ENCODE peak calls at places on chromosomes 1 and 21, in seven cellular contexts. Q is GM06990, M is transverse colon, Y is breast epithelium, V is esophagus squamous epithelium, J is AG09309, L is PC-9. D is an unnamed sample.

GRCh38 chr1:31872658-31873636 is 57.1 kb upstream of the SPOCD1 start:
- DNase-seq in V (no peak), J (no peak), M (no peak), L (peak; percentile 7), Y (no peak), Q (no peak), D (no peak)

GRCh38 chr1:14516974-14517812 is 81.3 kb upstream of the KAZN start:
- DNase-seq in M (no peak), Y (no peak), L (no peak), J (peak; percentile 86), V (no peak), Q (peak; percentile 71), D (peak; percentile 85)

GRCh38 chr1:94550800-94551241 is 9.3 kb upstream of the F3 start:
- DNase-seq in J (no peak), L (no peak), Q (no peak), Y (no peak), V (no peak), M (no peak), D (no peak)

GRCh38 chr1:73674945-73675561 is 522.9 kb downstream of the LRRIQ3 start:
- DNase-seq in J (no peak), L (no peak), Y (no peak), M (no peak), Q (no peak), V (no peak), D (no peak)

GRCh38 chr1:114196992-114197907 is 43.6 kb upstream of the SYT6 start:
- DNase-seq in L (no peak), Y (no peak), V (no peak), M (no peak), J (no peak), Q (no peak), D (no peak)

GRCh38 chr1:1118011-1118892 is 2.4 kb upstream of the C1orf159 start:
- DNase-seq in Y (no peak), Q (no peak), L (no peak), V (no peak), M (peak; percentile 10), J (no peak), D (no peak)

GRCh38 chr1:34695580-34695979 is 59.3 kb upstream of the GJB5 start:
- DNase-seq in Y (no peak), L (no peak), Q (no peak), J (no peak), V (no peak), M (no peak), D (no peak)

GRCh38 chr1:4603317-4604110 is 50.9 kb upstream of the AJAP1 start:
- DNase-seq in L (no peak), Y (no peak), V (no peak), M (no peak), Q (no peak), J (no peak), D (no peak)

GRCh38 chr1:83845437-83846071 is 153.4 kb downstream of the TTLL7 start:
- DNase-seq in M (no peak), Y (no peak), L (no peak), V (no peak), J (peak; percentile 33), Q (no peak), D (peak; percentile 63)

GRCh38 chr1:25017436-25018109 is 87.5 kb upstream of the RUNX3 start:
- DNase-seq in Q (no peak), M (no peak), V (no peak), L (no peak), Y (no peak), J (no peak), D (peak; percentile 60)

GRCh38 chr1:231855966-231856365 is 229.4 kb downstream of the DISC1 start:
- DNase-seq in J (no peak), Y (no peak), M (no peak), Q (no peak), L (no peak), V (no peak), D (no peak)

GRCh38 chr1:200252526-200252925 is 157.3 kb downstream of the ZNF281 start:
- DNase-seq in Q (no peak), Y (no peak), J (no peak), V (no peak), L (no peak), M (no peak), D (no peak)

GRCh38 chr1:3050603-3051002 is 18.4 kb upstream of the PRDM16 start:
- DNase-seq in Q (no peak), Y (no peak), V (no peak), M (no peak), L (no peak), J (no peak), D (no peak)

GRCh38 chr1:1179983-1180861 is 6.5 kb downstream of the TTLL10 start:
- DNase-seq in J (no peak), Q (peak; percentile 6), L (no peak), M (peak; percentile 5), Y (no peak), V (no peak), D (no peak)

GRCh38 chr21:42669069-42669468 is 15.6 kb downstream of the PDE9A start:
- DNase-seq in M (no peak), V (no peak), Y (no peak), J (no peak), Q (no peak), L (no peak), D (no peak)

GRCh38 chr1:94385354-94385947 is 32.7 kb upstream of the ABCD3 start:
- DNase-seq in Y (no peak), M (no peak), V (no peak), L (no peak), Q (no peak), J (no peak), D (no peak)

GRCh38 chr21:43938751-43939442 is 73.2 kb upstream of the TRAPPC10 start:
- DNase-seq in L (peak; percentile 79), Y (peak; percentile 62), M (peak; percentile 87), J (no peak), V (peak; percentile 13), Q (peak; percentile 86), D (no peak)

GRCh38 chr1:66243548-66244130 is 290.3 kb upstream of the SGIP1 start:
- DNase-seq in Q (no peak), Y (no peak), L (no peak), M (no peak), V (no peak), J (no peak), D (no peak)

GRCh38 chr1:174200746-174201145 is 41.4 kb downstream of the RABGAP1L start:
- DNase-seq in Q (no peak), J (no peak), L (no peak), V (no peak), Y (no peak), M (no peak), D (no peak)

GRCh38 chr1:213884942-213885341 is 102.8 kb upstream of the PROX1 start:
- DNase-seq in Y (no peak), V (no peak), J (no peak), M (no peak), Q (no peak), L (no peak), D (no peak)

GRCh38 chr1:53469373-53469772 is 10.2 kb downstream of the DMRTB1 start:
- DNase-seq in M (no peak), J (no peak), L (no peak), V (no peak), Q (no peak), Y (no peak), D (no peak)

GRCh38 chr1:184624051-184624450 is 130.6 kb downstream of the EDEM3 start:
- DNase-seq in J (no peak), L (peak; percentile 13), V (no peak), M (no peak), Q (no peak), Y (peak; percentile 65), D (peak; percentile 45)

GRCh38 chr21:42337830-42338729 is 12.7 kb downstream of the TFF2 start:
- DNase-seq in J (no peak), Y (peak; percentile 65), M (peak; percentile 88), Q (no peak), V (peak; percentile 14), L (peak; percentile 56), D (no peak)

GRCh38 chr1:90147093-90147492 is 152.2 kb downstream of the ZNF326 start:
- DNase-seq in Y (no peak), Q (no peak), J (no peak), L (no peak), M (no peak), V (no peak), D (no peak)

GRCh38 chr1:154729031-154729442 is 121.1 kb upstream of the ADAR start:
- DNase-seq in J (no peak), Y (no peak), V (no peak), M (no peak), L (no peak), Q (no peak), D (no peak)

GRCh38 chr1:109895720-109896504 is 14.7 kb upstream of the CSF1 start:
- DNase-seq in L (peak; percentile 47), Y (no peak), V (no peak), Q (no peak), J (no peak), M (no peak), D (no peak)
- H3K4me3 ChIP-seq in L (no peak overlapping the region), Y (peak overlapping the region; percentile 12), V (no peak overlapping the region), Q (no peak overlapping the region), J (no peak overlapping the region), M (no peak overlapping the region), D (no peak overlapping the region)

GRCh38 chr1:207959995-207960745 is 49.2 kb upstream of the CD34 start:
- DNase-seq in V (no peak), J (no peak), M (no peak), Q (no peak), L (no peak), Y (no peak), D (no peak)
- H3K4me3 ChIP-seq in V (no peak overlapping the region), J (no peak overlapping the region), M (no peak overlapping the region), Q (no peak overlapping the region), L (no peak overlapping the region), Y (peak overlapping the region; percentile 72), D (no peak overlapping the region)

DNA sequence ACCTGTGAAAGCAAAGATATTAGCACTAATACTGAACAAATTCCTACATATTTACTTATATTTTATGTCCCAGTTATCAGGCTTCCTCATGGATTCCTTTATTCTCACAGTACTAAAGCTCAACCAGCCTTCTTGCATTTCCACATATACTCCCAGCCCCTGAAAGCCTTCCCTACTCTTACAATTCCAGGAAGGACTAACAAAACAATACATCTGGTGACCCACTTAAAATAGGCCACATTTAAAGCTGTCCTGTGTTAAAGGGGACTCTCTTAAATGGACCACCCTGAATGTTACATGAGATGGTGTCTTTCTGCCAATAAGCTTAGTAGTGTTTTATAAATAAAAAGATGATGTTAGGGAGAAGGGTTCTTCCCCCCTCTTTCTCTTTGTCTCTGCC is 54.4 kb downstream of the NTMT2 start:
- DNase-seq in Y (no peak), J (no peak), M (no peak), Q (no peak), L (no peak), V (no peak), D (no peak)
- H3K4me3 ChIP-seq in Y (no peak overlapping the region), J (no peak overlapping the region), M (no peak overlapping the region), Q (no peak overlapping the region), L (no peak overlapping the region), V (no peak overlapping the region), D (no peak overlapping the region)

DNA sequence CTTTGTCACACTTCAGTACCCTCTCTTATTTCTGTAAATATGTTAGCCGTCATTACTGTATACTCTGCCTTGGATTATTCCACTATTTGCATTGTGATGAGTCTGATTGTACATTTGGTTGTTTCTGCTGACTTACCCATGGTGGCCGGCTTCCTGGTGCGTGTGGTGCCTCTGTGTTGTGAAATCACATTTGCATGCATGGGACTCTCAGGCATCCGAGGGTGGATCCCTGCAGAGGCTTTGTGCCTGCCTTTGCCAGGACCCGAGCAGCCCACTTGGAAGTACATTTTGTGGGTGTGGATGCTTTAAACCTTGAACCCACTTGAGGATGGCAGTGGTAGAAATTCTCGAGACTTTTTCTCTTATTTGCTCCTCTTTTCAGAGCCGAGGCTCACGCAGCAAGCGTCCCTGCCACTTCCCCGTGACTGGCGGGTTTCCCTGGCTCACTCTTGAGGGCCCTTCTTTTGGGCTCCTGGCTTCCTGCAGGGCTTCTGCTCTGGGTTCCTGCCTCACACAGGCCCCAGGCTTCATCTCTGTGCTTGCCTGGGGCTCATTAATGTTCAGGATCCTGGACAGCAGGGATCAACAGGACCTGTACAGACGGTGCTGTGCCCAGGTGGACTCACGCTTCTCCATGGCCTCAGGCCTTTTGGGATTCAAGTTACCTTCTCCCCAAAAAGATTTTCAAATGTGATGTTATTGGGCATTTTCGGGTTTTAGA is 36.6 kb downstream of the POFUT2 start:
- DNase-seq in M (no peak), V (no peak), Y (no peak), L (no peak), J (no peak), Q (no peak), D (no peak)
- H3K4me3 ChIP-seq in M (no peak overlapping the region), V (no peak overlapping the region), Y (no peak overlapping the region), L (no peak overlapping the region), J (no peak overlapping the region), Q (no peak overlapping the region), D (no peak overlapping the region)

D was measured in skeletal muscle cell.